ENCODE peak calls at places on chromosomes 11 and 22, in ten cellular contexts. One of them, this sample, is unnamed.

GRCh38 chr11:11782532-11783110 is 59.2 kb upstream of the USP47 start:
- DNase-seq in AG04450: no peak
- DNase-seq in amygdala: no peak
- DNase-seq in A172: no peak
- DNase-seq in AML-193: no peak
- DNase-seq in CD8-positive, alpha-beta T cell: no peak
- DNase-seq in activated CD8-positive, alpha-beta memory T cell treated with anti-CD3 and anti-CD28 coated beads for 48 hours: no peak
- DNase-seq in aorta: no peak
- DNase-seq in astrocyte of the spinal cord: no peak
- DNase-seq in HFFc6: no peak
- DNase-seq in this sample: no peak

GRCh38 chr11:103586756-103587155 is 449.7 kb upstream of the DDI1 start:
- DNase-seq in activated CD8-positive, alpha-beta memory T cell treated with anti-CD3 and anti-CD28 coated beads for 48 hours: no peak
- DNase-seq in amygdala: no peak
- DNase-seq in aorta: no peak
- DNase-seq in AML-193: no peak
- DNase-seq in astrocyte of the spinal cord: peak
- DNase-seq in CD8-positive, alpha-beta T cell: no peak
- DNase-seq in A172: no peak
- DNase-seq in HFFc6: no peak
- DNase-seq in AG04450: peak
- DNase-seq in this sample: peak

GRCh38 chr11:124075841-124076571 is 34.9 kb upstream of the OR10G7 start:
- DNase-seq in CD8-positive, alpha-beta T cell: no peak
- DNase-seq in AG04450: no peak
- DNase-seq in astrocyte of the spinal cord: no peak
- DNase-seq in AML-193: no peak
- DNase-seq in A172: no peak
- DNase-seq in amygdala: no peak
- DNase-seq in aorta: peak
- DNase-seq in HFFc6: no peak
- DNase-seq in activated CD8-positive, alpha-beta memory T cell treated with anti-CD3 and anti-CD28 coated beads for 48 hours: no peak
- DNase-seq in this sample: peak

GRCh38 chr11:821513-822371 is 3.0 kb downstream of the PNPLA2 start:
- DNase-seq in A172: peak
- DNase-seq in aorta: no peak
- DNase-seq in AML-193: peak
- DNase-seq in CD8-positive, alpha-beta T cell: no peak
- DNase-seq in AG04450: no peak
- DNase-seq in activated CD8-positive, alpha-beta memory T cell treated with anti-CD3 and anti-CD28 coated beads for 48 hours: no peak
- DNase-seq in astrocyte of the spinal cord: no peak
- DNase-seq in HFFc6: no peak
- DNase-seq in amygdala: no peak
- DNase-seq in this sample: peak

GRCh38 chr11:63737718-63738117 is 30.9 kb downstream of the ZFTA start:
- DNase-seq in aorta: no peak
- DNase-seq in A172: no peak
- DNase-seq in amygdala: no peak
- DNase-seq in astrocyte of the spinal cord: no peak
- DNase-seq in HFFc6: no peak
- DNase-seq in CD8-positive, alpha-beta T cell: no peak
- DNase-seq in AG04450: no peak
- DNase-seq in AML-193: no peak
- DNase-seq in activated CD8-positive, alpha-beta memory T cell treated with anti-CD3 and anti-CD28 coated beads for 48 hours: no peak
- DNase-seq in this sample: no peak

GRCh38 chr22:42228480-42228879 is 42.0 kb downstream of the TCF20 start:
- DNase-seq in HFFc6: no peak
- DNase-seq in AG04450: no peak
- DNase-seq in A172: no peak
- DNase-seq in AML-193: no peak
- DNase-seq in aorta: no peak
- DNase-seq in activated CD8-positive, alpha-beta memory T cell treated with anti-CD3 and anti-CD28 coated beads for 48 hours: no peak
- DNase-seq in CD8-positive, alpha-beta T cell: no peak
- DNase-seq in amygdala: no peak
- DNase-seq in astrocyte of the spinal cord: no peak
- DNase-seq in this sample: no peak

GRCh38 chr11:19355601-19356000 is 114.9 kb upstream of the E2F8 start:
- DNase-seq in activated CD8-positive, alpha-beta memory T cell treated with anti-CD3 and anti-CD28 coated beads for 48 hours: no peak
- DNase-seq in HFFc6: no peak
- DNase-seq in CD8-positive, alpha-beta T cell: no peak
- DNase-seq in aorta: no peak
- DNase-seq in astrocyte of the spinal cord: no peak
- DNase-seq in A172: no peak
- DNase-seq in AML-193: no peak
- DNase-seq in amygdala: no peak
- DNase-seq in AG04450: no peak
- DNase-seq in this sample: no peak

GRCh38 chr11:76903325-76903724 is 42.6 kb downstream of the ACER3 start:
- DNase-seq in AG04450: no peak
- DNase-seq in activated CD8-positive, alpha-beta memory T cell treated with anti-CD3 and anti-CD28 coated beads for 48 hours: no peak
- DNase-seq in HFFc6: no peak
- DNase-seq in A172: no peak
- DNase-seq in CD8-positive, alpha-beta T cell: no peak
- DNase-seq in amygdala: no peak
- DNase-seq in AML-193: no peak
- DNase-seq in aorta: no peak
- DNase-seq in astrocyte of the spinal cord: no peak
- DNase-seq in this sample: no peak

GRCh38 chr11:92473736-92474135 is 249.1 kb downstream of the FAT3 start:
- DNase-seq in HFFc6: no peak
- DNase-seq in A172: no peak
- DNase-seq in astrocyte of the spinal cord: peak
- DNase-seq in CD8-positive, alpha-beta T cell: no peak
- DNase-seq in AML-193: no peak
- DNase-seq in activated CD8-positive, alpha-beta memory T cell treated with anti-CD3 and anti-CD28 coated beads for 48 hours: no peak
- DNase-seq in amygdala: no peak
- DNase-seq in aorta: no peak
- DNase-seq in AG04450: no peak
- DNase-seq in this sample: no peak

GRCh38 chr11:130388607-130389205 is 39.7 kb downstream of the ADAMTS8 start:
- DNase-seq in AG04450: no peak
- DNase-seq in HFFc6: no peak
- DNase-seq in AML-193: no peak
- DNase-seq in amygdala: no peak
- DNase-seq in astrocyte of the spinal cord: no peak
- DNase-seq in CD8-positive, alpha-beta T cell: no peak
- DNase-seq in A172: no peak
- DNase-seq in aorta: peak
- DNase-seq in activated CD8-positive, alpha-beta memory T cell treated with anti-CD3 and anti-CD28 coated beads for 48 hours: no peak
- DNase-seq in this sample: no peak

GRCh38 chr11:33291004-33291777 is 34.0 kb downstream of the HIPK3 start:
- DNase-seq in AG04450: no peak
- DNase-seq in AML-193: no peak
- DNase-seq in aorta: no peak
- DNase-seq in A172: no peak
- DNase-seq in amygdala: no peak
- DNase-seq in activated CD8-positive, alpha-beta memory T cell treated with anti-CD3 and anti-CD28 coated beads for 48 hours: no peak
- DNase-seq in CD8-positive, alpha-beta T cell: no peak
- DNase-seq in astrocyte of the spinal cord: no peak
- DNase-seq in HFFc6: no peak
- DNase-seq in this sample: peak

GRCh38 chr11:82105331-82105992 is 628.2 kb downstream of the FAM181B start:
- DNase-seq in amygdala: no peak
- DNase-seq in aorta: no peak
- DNase-seq in astrocyte of the spinal cord: no peak
- DNase-seq in HFFc6: no peak
- DNase-seq in activated CD8-positive, alpha-beta memory T cell treated with anti-CD3 and anti-CD28 coated beads for 48 hours: no peak
- DNase-seq in AML-193: no peak
- DNase-seq in AG04450: no peak
- DNase-seq in CD8-positive, alpha-beta T cell: no peak
- DNase-seq in A172: no peak
- DNase-seq in this sample: no peak

GRCh38 chr11:66100272-66101037 is 30.4 kb downstream of the PACS1 start:
- DNase-seq in astrocyte of the spinal cord: peak
- DNase-seq in AML-193: peak
- DNase-seq in aorta: peak
- DNase-seq in A172: peak
- DNase-seq in HFFc6: no peak
- DNase-seq in amygdala: peak
- DNase-seq in CD8-positive, alpha-beta T cell: peak
- DNase-seq in AG04450: no peak
- DNase-seq in activated CD8-positive, alpha-beta memory T cell treated with anti-CD3 and anti-CD28 coated beads for 48 hours: peak
- DNase-seq in this sample: no peak

GRCh38 chr11:84721561-84721961 is 905.6 kb downstream of the DLG2 start:
- DNase-seq in aorta: no peak
- DNase-seq in AG04450: no peak
- DNase-seq in AML-193: no peak
- DNase-seq in astrocyte of the spinal cord: no peak
- DNase-seq in CD8-positive, alpha-beta T cell: no peak
- DNase-seq in HFFc6: no peak
- DNase-seq in A172: no peak
- DNase-seq in amygdala: no peak
- DNase-seq in activated CD8-positive, alpha-beta memory T cell treated with anti-CD3 and anti-CD28 coated beads for 48 hours: no peak
- DNase-seq in this sample: no peak

GRCh38 chr22:45454260-45454659 is 40.8 kb downstream of the RIBC2 start:
- DNase-seq in amygdala: no peak
- DNase-seq in AML-193: no peak
- DNase-seq in HFFc6: peak
- DNase-seq in CD8-positive, alpha-beta T cell: no peak
- DNase-seq in aorta: no peak
- DNase-seq in activated CD8-positive, alpha-beta memory T cell treated with anti-CD3 and anti-CD28 coated beads for 48 hours: no peak
- DNase-seq in A172: no peak
- DNase-seq in astrocyte of the spinal cord: peak
- DNase-seq in AG04450: no peak
- DNase-seq in this sample: no peak

GRCh38 chr22:19430890-19431541 is 517 bp downstream of the HIRA start:
- DNase-seq in astrocyte of the spinal cord: peak
- DNase-seq in amygdala: no peak
- DNase-seq in AG04450: no peak
- DNase-seq in HFFc6: peak
- DNase-seq in AML-193: no peak
- DNase-seq in activated CD8-positive, alpha-beta memory T cell treated with anti-CD3 and anti-CD28 coated beads for 48 hours: no peak
- DNase-seq in CD8-positive, alpha-beta T cell: peak
- DNase-seq in A172: no peak
- DNase-seq in aorta: peak
- DNase-seq in this sample: peak

GRCh38 chr11:1152316-1153104 is 5.2 kb upstream of the MUC5AC start:
- DNase-seq in A172: peak
- DNase-seq in aorta: peak
- DNase-seq in AML-193: no peak
- DNase-seq in CD8-positive, alpha-beta T cell: no peak
- DNase-seq in astrocyte of the spinal cord: peak
- DNase-seq in HFFc6: no peak
- DNase-seq in amygdala: no peak
- DNase-seq in activated CD8-positive, alpha-beta memory T cell treated with anti-CD3 and anti-CD28 coated beads for 48 hours: no peak
- DNase-seq in AG04450: peak
- DNase-seq in this sample: no peak

GRCh38 chr11:13207665-13208594 is 69.7 kb upstream of the BMAL1 start:
- DNase-seq in astrocyte of the spinal cord: peak
- DNase-seq in CD8-positive, alpha-beta T cell: no peak
- DNase-seq in HFFc6: peak
- DNase-seq in A172: peak
- DNase-seq in amygdala: no peak
- DNase-seq in AG04450: peak
- DNase-seq in AML-193: peak
- DNase-seq in aorta: no peak
- DNase-seq in activated CD8-positive, alpha-beta memory T cell treated with anti-CD3 and anti-CD28 coated beads for 48 hours: no peak
- DNase-seq in this sample: peak

GRCh38 chr11:106077609-106078517 is at the start of gene AASDHPPT:
- DNase-seq in amygdala: no peak
- DNase-seq in AML-193: no peak
- DNase-seq in astrocyte of the spinal cord: peak
- DNase-seq in activated CD8-positive, alpha-beta memory T cell treated with anti-CD3 and anti-CD28 coated beads for 48 hours: no peak
- DNase-seq in HFFc6: peak
- DNase-seq in A172: peak
- DNase-seq in CD8-positive, alpha-beta T cell: no peak
- DNase-seq in AG04450: no peak
- DNase-seq in aorta: no peak
- DNase-seq in this sample: peak

GRCh38 chr11:121459413-121460041 is 6.8 kb upstream of the SORL1-AS1 start:
- DNase-seq in activated CD8-positive, alpha-beta memory T cell treated with anti-CD3 and anti-CD28 coated beads for 48 hours: no peak
- DNase-seq in aorta: no peak
- DNase-seq in AG04450: no peak
- DNase-seq in HFFc6: no peak
- DNase-seq in astrocyte of the spinal cord: no peak
- DNase-seq in amygdala: no peak
- DNase-seq in AML-193: no peak
- DNase-seq in CD8-positive, alpha-beta T cell: peak
- DNase-seq in A172: no peak
- DNase-seq in this sample: no peak

GRCh38 chr22:24087071-24087795 is 76.1 kb downstream of the CABIN1 start:
- DNase-seq in A172: no peak
- DNase-seq in amygdala: no peak
- DNase-seq in aorta: peak
- DNase-seq in HFFc6: peak
- DNase-seq in CD8-positive, alpha-beta T cell: no peak
- DNase-seq in activated CD8-positive, alpha-beta memory T cell treated with anti-CD3 and anti-CD28 coated beads for 48 hours: no peak
- DNase-seq in astrocyte of the spinal cord: no peak
- DNase-seq in AG04450: no peak
- DNase-seq in AML-193: no peak
- DNase-seq in this sample: peak

GRCh38 chr11:60699282-60699681 is at the start of gene MS4A8:
- DNase-seq in CD8-positive, alpha-beta T cell: no peak
- DNase-seq in HFFc6: no peak
- DNase-seq in AML-193: no peak
- DNase-seq in amygdala: no peak
- DNase-seq in activated CD8-positive, alpha-beta memory T cell treated with anti-CD3 and anti-CD28 coated beads for 48 hours: no peak
- DNase-seq in astrocyte of the spinal cord: no peak
- DNase-seq in AG04450: no peak
- DNase-seq in A172: no peak
- DNase-seq in aorta: no peak
- DNase-seq in this sample: peak

GRCh38 chr11:362642-363442 is 6.5 kb upstream of the B4GALNT4 start:
- DNase-seq in aorta: peak
- DNase-seq in astrocyte of the spinal cord: no peak
- DNase-seq in amygdala: no peak
- DNase-seq in AML-193: no peak
- DNase-seq in CD8-positive, alpha-beta T cell: no peak
- DNase-seq in AG04450: no peak
- DNase-seq in activated CD8-positive, alpha-beta memory T cell treated with anti-CD3 and anti-CD28 coated beads for 48 hours: no peak
- DNase-seq in HFFc6: no peak
- DNase-seq in A172: no peak
- DNase-seq in this sample: no peak

GRCh38 chr22:46086577-46087335 is 63.6 kb upstream of the PPARA start:
- DNase-seq in AML-193: no peak
- DNase-seq in CD8-positive, alpha-beta T cell: no peak
- DNase-seq in A172: no peak
- DNase-seq in aorta: peak
- DNase-seq in amygdala: no peak
- DNase-seq in activated CD8-positive, alpha-beta memory T cell treated with anti-CD3 and anti-CD28 coated beads for 48 hours: no peak
- DNase-seq in HFFc6: no peak
- DNase-seq in AG04450: no peak
- DNase-seq in astrocyte of the spinal cord: no peak
- DNase-seq in this sample: peak

GRCh38 chr11:1735271-1735670 is 15.1 kb downstream of the IFITM10 start:
- DNase-seq in aorta: peak
- DNase-seq in amygdala: no peak
- DNase-seq in AG04450: no peak
- DNase-seq in AML-193: no peak
- DNase-seq in A172: no peak
- DNase-seq in CD8-positive, alpha-beta T cell: no peak
- DNase-seq in HFFc6: no peak
- DNase-seq in activated CD8-positive, alpha-beta memory T cell treated with anti-CD3 and anti-CD28 coated beads for 48 hours: no peak
- DNase-seq in astrocyte of the spinal cord: no peak
- DNase-seq in this sample: no peak

GRCh38 chr11:1041149-1041467 is 4.6 kb upstream of the MUC6 start:
- DNase-seq in activated CD8-positive, alpha-beta memory T cell treated with anti-CD3 and anti-CD28 coated beads for 48 hours: no peak
- DNase-seq in CD8-positive, alpha-beta T cell: no peak
- DNase-seq in astrocyte of the spinal cord: no peak
- DNase-seq in HFFc6: no peak
- DNase-seq in A172: no peak
- DNase-seq in AML-193: no peak
- DNase-seq in amygdala: no peak
- DNase-seq in aorta: no peak
- DNase-seq in AG04450: no peak
- DNase-seq in this sample: no peak

GRCh38 chr22:31400023-31400397 is 606 bp downstream of the DRG1 start:
- DNase-seq in amygdala: no peak
- DNase-seq in astrocyte of the spinal cord: peak
- DNase-seq in aorta: no peak
- DNase-seq in AG04450: no peak
- DNase-seq in AML-193: no peak
- DNase-seq in HFFc6: peak
- DNase-seq in activated CD8-positive, alpha-beta memory T cell treated with anti-CD3 and anti-CD28 coated beads for 48 hours: no peak
- DNase-seq in A172: no peak
- DNase-seq in CD8-positive, alpha-beta T cell: no peak
- DNase-seq in this sample: peak

GRCh38 chr22:26406118-26406517 is 22.9 kb upstream of the ASPHD2 start:
- DNase-seq in HFFc6: no peak
- DNase-seq in A172: peak
- DNase-seq in activated CD8-positive, alpha-beta memory T cell treated with anti-CD3 and anti-CD28 coated beads for 48 hours: no peak
- DNase-seq in astrocyte of the spinal cord: peak
- DNase-seq in AG04450: peak
- DNase-seq in CD8-positive, alpha-beta T cell: no peak
- DNase-seq in aorta: no peak
- DNase-seq in amygdala: no peak
- DNase-seq in AML-193: no peak
- DNase-seq in this sample: peak